ENCODE peak calls at places on chromosome 21, in four cellular contexts. M is K562, U is colonic mucosa, W is Karpas-422. T is an unnamed sample.

GRCh38 chr21:46227811-46228344 is 696 bp downstream of the LSS start:
- DNase-seq in M (no peak), W (peak), U (no peak), T (peak)

GRCh38 chr21:31873696-31874599 is 1.1 kb downstream of the HUNK start:
- DNase-seq in U (peak), W (no peak), M (peak), T (peak)

GRCh38 chr21:41827951-41828883 is 50.9 kb downstream of the PRDM15 start:
- DNase-seq in W (no peak), U (no peak), M (no peak), T (no peak)

GRCh38 chr21:28235169-28235892 is 757.3 kb downstream of the LTN1 start:
- DNase-seq in W (peak), M (no peak), U (no peak), T (peak)

GRCh38 chr21:17921579-17922530 is 102.7 kb upstream of the C21orf91 start:
- DNase-seq in W (no peak), M (no peak), U (no peak), T (no peak)

GRCh38 chr21:19908386-19908785 is 1089.8 kb upstream of the NCAM2 start:
- DNase-seq in M (no peak), W (no peak), U (no peak), T (no peak)

GRCh38 chr21:41112740-41113692 is 54.9 kb upstream of the BACE2 start:
- DNase-seq in W (no peak), U (no peak), M (no peak), T (peak)

GRCh38 chr21:27572681-27573080 is 605.8 kb upstream of the ADAMTS5 start:
- DNase-seq in M (no peak), W (no peak), U (no peak), T (no peak)

GRCh38 chr21:41381731-41382130 is 19.9 kb downstream of the MX2 start:
- DNase-seq in W (no peak), M (no peak), U (no peak), T (no peak)

GRCh38 chr21:16535100-16535418 is 805.3 kb downstream of the USP25 start:
- DNase-seq in U (no peak), W (no peak), M (no peak), T (no peak)

GRCh38 chr21:38852708-38853107 is 47.0 kb downstream of the ETS2 start:
- DNase-seq in W (no peak), U (no peak), M (no peak), T (no peak)

GRCh38 chr21:40841524-40842196 is 5.3 kb downstream of the DSCAM start:
- DNase-seq in U (no peak), M (no peak), W (no peak), T (peak)

GRCh38 chr21:24869862-24870261 is 737.4 kb downstream of the MRPL39 start:
- DNase-seq in W (no peak), M (no peak), U (no peak), T (no peak)

GRCh38 chr21:28150021-28150420 is 842.7 kb downstream of the LTN1 start:
- DNase-seq in U (no peak), W (no peak), M (no peak), T (no peak)

GRCh38 chr21:28215214-28215954 is 777.3 kb downstream of the LTN1 start:
- DNase-seq in M (no peak), W (no peak), U (no peak), T (no peak)

GRCh38 chr21:16534408-16535099 is 804.8 kb downstream of the USP25 start:
- DNase-seq in U (peak), W (no peak), M (no peak), T (no peak)

GRCh38 chr21:35940074-35940927 is 120.0 kb downstream of the SETD4 start:
- DNase-seq in U (peak), M (peak), W (peak), T (peak)

GRCh38 chr21:41631564-41632461 is 123.9 kb upstream of the TMPRSS2 start:
- DNase-seq in M (no peak), U (peak), W (no peak), T (no peak)

DNA sequence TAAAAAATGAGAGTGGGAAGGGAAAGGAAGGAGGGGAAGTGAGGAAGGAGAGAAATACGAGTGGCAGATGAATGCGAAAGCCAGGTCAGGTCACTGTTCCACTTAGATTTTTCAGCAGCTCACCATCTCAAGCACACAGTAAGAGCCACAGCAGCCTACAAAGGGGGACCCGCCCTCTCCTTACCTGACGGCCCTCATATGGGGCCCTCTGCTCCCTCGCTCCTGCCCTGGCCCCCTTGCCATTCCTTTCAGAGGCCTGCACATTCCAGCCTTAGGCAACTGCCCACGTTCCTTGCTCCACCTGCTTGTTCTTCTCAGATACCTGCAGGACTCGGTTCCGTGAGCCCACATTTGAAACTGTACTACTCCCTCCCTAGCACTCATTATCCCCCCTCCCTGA is 22.0 kb downstream of the VPS26C start:
- DNase-seq in U (no peak), W (no peak), M (no peak), T (peak)
- H3K4me3 ChIP-seq in U (no peak), W (no peak), M (no peak), T (no peak)

DNA sequence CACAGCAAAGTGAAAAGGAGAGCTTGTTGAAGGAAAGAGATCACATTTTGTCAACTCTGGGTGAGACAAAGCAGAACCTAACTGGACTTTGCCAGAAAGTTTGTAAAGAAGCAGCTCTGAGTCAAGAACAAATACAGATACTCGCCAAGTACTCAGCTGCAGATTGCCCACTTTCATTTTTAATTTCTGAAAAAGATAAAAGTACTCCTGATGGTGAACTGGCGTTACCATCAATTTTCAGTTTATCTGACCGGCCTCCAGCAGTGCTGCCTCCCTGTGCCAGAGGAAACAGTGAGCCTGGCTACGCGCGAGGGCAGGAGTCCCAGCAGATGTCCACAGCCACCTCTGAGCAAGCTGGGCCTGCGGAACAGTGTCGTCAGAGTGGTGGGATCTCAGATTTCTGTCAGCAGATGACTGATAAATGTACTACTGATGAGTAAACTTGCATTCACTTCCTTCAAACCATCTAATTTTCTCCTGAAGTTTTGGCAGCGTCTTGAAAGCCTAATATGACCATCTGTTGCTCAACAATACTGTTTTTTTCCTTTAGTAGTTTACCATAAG is 43.8 kb downstream of the BACH1 start:
- DNase-seq in U (no peak), W (no peak), M (no peak), T (no peak)
- H3K9ac ChIP-seq in U (no peak), W (no peak), M (no peak), T (no peak)

DNA sequence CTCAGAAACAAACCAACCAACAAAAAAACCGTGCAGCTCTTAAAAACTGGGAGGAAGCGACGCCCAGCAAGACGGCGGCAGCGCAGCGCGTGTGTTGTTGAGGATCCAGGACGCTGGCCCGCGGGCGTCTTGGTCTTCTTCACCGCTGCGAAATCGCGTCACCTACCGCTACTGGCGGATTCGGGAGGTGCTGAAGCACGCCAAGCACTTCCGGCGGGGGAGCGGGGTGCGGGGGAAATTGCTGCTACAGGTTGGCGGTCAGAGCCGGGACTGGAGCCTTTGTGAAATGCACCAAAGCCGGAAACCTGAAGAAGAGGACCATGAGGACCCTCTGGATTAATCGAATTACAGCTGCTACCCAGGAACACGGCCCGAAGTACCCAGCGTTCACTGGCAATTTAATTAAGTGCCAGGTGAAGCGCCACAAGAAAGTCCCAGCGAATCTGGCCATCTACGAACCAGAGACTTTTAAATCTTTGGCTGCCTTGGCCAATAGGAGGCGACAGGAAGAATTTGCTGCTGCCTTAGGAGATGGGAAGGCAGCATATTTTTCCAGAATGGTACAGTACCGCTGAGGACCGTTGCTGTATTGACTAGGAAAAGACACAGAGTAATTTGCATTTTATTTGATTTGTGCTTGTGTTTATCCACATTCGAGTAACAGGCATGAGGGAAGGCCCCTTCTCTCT is 11.9 kb upstream of the RIPPLY3 start:
- DNase-seq in W (no peak), U (no peak), M (no peak), T (peak)
- H3K4me3 ChIP-seq in W (no peak), U (no peak), M (no peak), T (no peak)

DNA sequence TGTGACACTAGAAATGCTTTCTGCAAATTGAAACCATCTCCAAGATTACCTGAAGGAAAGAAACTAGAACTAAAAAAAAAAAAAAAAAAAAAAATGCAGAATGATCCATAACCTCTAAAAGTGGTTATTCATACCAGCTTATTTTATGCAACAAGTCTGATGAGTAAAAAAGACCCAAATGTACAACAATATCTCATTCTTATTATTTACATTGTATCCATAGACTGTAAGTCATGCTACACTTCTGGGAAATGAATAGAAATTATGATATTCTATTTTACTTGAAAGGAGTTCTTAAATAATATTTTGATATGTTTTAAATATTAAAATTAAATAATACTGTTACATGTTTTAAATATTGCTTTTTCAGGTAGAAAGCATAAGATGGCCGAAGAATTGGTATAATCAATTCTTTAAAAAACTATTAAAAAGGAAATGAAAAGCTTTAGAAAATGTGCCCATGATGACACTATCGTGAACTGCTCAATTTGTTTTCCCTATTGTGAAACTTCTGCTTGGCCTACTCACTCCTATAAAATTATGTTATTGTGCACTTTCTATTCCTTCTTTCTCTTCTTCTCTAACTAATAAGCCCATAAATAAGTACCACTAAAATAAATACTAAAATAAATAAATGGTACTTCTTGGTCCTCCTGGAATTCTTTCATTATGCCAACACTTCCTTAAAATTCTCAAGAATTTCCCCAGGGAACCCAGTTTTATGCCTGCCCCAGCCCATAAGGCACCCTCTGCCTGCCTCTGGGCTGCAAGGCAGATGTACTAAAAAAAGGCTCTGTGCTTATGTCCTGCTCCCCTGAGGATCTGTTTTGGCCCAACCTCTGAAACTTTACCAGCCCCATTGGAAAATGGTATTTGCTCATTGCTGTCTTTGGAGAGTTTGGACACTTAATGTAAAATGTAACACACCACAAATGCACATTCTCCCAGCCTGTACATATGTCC is 18.1 kb downstream of the SAMSN1 start:
- DNase-seq in W (no peak), M (no peak), U (no peak), T (no peak)
- H3K9ac ChIP-seq in W (no peak), M (peak), U (no peak), T (no peak)

GRCh38 chr21:33824156-33824941 is 91.3 kb downstream of the ATP5PO start:
- DNase-seq in U (no peak), M (no peak), W (no peak), T (no peak)
- H3K4me3 ChIP-seq in U (no peak), M (no peak), W (no peak), T (no peak)

DNA sequence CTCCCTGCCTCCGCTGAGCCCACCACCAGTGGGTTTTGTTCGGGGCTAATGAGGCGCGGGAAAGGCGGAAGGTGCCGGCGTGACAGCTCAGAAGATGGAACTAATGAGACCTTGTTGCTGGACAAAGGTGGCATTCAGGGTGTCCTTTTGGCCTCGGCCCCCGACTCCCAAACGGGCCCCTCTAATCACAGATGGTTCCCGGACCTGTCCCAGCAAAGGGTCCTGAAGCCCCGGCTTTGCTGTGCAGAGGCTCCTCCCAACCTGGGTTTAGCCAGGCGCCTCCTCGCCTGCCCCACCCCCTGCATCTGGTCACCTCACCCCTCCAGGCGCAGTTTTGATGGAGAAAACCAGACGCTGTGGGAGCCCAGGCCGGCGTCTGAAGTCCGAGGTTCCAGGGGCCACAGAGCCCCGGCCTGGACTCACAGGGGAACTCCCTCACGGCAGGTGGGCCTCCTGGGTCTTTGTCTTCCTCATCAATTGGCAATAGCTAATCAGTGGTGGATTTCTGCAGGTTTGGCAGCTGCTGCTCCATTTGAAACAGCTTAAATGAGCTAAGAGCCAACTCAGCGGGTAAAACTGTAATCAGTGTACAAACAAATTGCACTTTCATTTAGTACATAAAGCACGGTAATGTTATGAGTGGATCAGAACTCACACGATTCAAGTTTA is 44.3 kb upstream of the ADARB1 start:
- DNase-seq in W (no peak), U (no peak), M (no peak), T (peak)
- H3K9ac ChIP-seq in W (no peak), U (no peak), M (no peak), T (no peak)

GRCh38 chr21:26119906-26120305 is 50.7 kb downstream of the APP start:
- DNase-seq in W (no peak), M (no peak), U (no peak), T (no peak)
- H3K4me3 ChIP-seq in W (no peak), M (no peak), U (no peak), T (no peak)

DNA sequence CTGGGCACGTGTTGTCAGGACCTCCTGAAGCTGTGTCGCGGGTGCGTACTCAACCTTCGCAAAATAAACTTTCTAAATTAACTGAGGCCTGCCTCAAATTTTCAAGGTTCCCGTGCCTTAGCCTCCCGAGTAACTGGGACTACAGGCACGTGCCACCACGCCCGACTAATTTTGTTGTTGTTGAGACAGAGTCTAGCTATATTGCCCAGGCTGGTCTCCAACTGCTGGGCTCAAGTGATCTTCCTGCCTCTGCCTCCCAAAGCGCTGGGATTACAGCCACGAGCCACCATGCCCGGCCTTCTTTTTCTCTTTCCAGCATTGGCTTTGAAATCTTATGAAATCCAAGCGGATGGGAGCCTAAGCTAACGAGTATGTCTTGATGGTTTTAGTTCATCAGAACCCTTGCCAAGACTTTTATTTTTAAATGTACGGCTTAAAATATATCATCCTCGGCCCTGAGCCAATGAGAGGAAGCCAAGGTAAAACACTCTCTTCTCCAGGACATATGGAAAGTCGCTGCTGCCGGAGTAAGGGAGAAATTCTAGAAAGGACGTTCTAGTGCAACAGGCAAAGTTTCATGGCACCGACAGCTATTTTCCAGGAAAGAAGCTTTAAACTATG is 12.6 kb upstream of the ERVH48-1 start:
- DNase-seq in U (no peak), M (no peak), W (no peak), T (no peak)
- H3K9ac ChIP-seq in U (no peak), M (no peak), W (no peak), T (peak)

T was measured in endodermal cell.